ENCODE peak calls at places on chromosomes 11 and 22, in four cellular contexts. G is HepG2, W is HCT116, Y is SK-N-SH. E is an unnamed sample.
A peak's percentile ranks its signal among the peaks of the same experiment; 100 is the strongest.

GRCh38 chr22:19530751-19531150 is 6.5 kb upstream of the CLDN5 start:
- DNase-seq in W (no peak), Y (no peak), G (no peak), E (no peak)

GRCh38 chr11:58744988-58745704 is 13.4 kb upstream of the GLYAT start:
- DNase-seq in W (no peak), Y (no peak), G (no peak), E (no peak)

GRCh38 chr11:116199182-116199581 is 573.6 kb downstream of the BUD13 start:
- DNase-seq in Y (peak; percentile 87), G (no peak), W (no peak), E (no peak)

GRCh38 chr22:34105461-34106062 is 185.3 kb upstream of the LARGE1 start:
- DNase-seq in W (no peak), Y (peak; percentile 40), G (peak; percentile 31), E (no peak)

GRCh38 chr11:27161071-27161470 is 120.5 kb downstream of the BBOX1 start:
- DNase-seq in Y (no peak), W (no peak), G (no peak), E (no peak)

GRCh38 chr22:39543095-39543494 is 10.5 kb upstream of the RPS19BP1 start:
- DNase-seq in G (no peak), W (no peak), Y (peak; percentile 72), E (peak; percentile 67)

GRCh38 chr11:31810779-31811647 is at the start of gene PAX6:
- DNase-seq in Y (peak; percentile 60), W (peak; percentile 21), G (peak; percentile 51), E (peak; percentile 87)

GRCh38 chr11:134564472-134565200 is 152.6 kb upstream of the B3GAT1 start:
- DNase-seq in Y (no peak), G (no peak), W (no peak), E (no peak)

GRCh38 chr11:17481905-17482304 is 5.3 kb upstream of the ABCC8 start:
- DNase-seq in G (no peak), W (no peak), Y (no peak), E (no peak)

GRCh38 chr22:32802291-32802826 is 854 bp downstream of the TIMP3 start:
- DNase-seq in G (no peak), W (no peak), Y (no peak), E (no peak)

GRCh38 chr11:78039919-78040671 is 17.0 kb upstream of the KCTD14 start:
- DNase-seq in Y (peak; percentile 84), W (no peak), G (peak; percentile 67), E (peak; percentile 82)

GRCh38 chr11:30914143-30914762 is 328.1 kb upstream of the MPPED2 start:
- DNase-seq in W (peak; percentile 15), G (peak; percentile 16), Y (peak; percentile 62), E (peak; percentile 6)

GRCh38 chr22:27462190-27462589 is 339.4 kb downstream of the MN1 start:
- DNase-seq in W (no peak), G (peak; percentile 29), Y (peak; percentile 31), E (no peak)

GRCh38 chr22:46731246-46732040 is 6.6 kb downstream of the CERK start:
- DNase-seq in G (peak; percentile 78), W (no peak), Y (peak; percentile 50), E (no peak)

GRCh38 chr22:28923826-28924732 is 40.7 kb downstream of the ZNRF3 start:
- DNase-seq in G (peak; percentile 98), Y (peak; percentile 80), W (peak; percentile 55), E (no peak)

GRCh38 chr22:19524170-19525115 is at the start of gene CLDN5:
- DNase-seq in G (no peak), W (no peak), Y (peak; percentile 89), E (peak; percentile 56)

GRCh38 chr22:29569011-29569678 is 11.8 kb downstream of the NIPSNAP1 start:
- DNase-seq in Y (no peak), G (peak; percentile 65), W (no peak), E (peak; percentile 78)

GRCh38 chr11:29438815-29439214 is 578.0 kb downstream of the KCNA4 start:
- DNase-seq in G (no peak), W (no peak), Y (no peak), E (no peak)

GRCh38 chr11:2100361-2101170 is 38.6 kb downstream of the IGF2 start:
- DNase-seq in Y (peak; percentile 53), G (no peak), W (no peak), E (peak; percentile 49)

GRCh38 chr22:41672780-41673509 is 15.7 kb downstream of the SNU13 start:
- DNase-seq in W (no peak), Y (no peak), G (no peak), E (peak; percentile 17)

GRCh38 chr11:61603667-61604066 is 22.8 kb upstream of the SYT7 start:
- DNase-seq in G (no peak), W (no peak), Y (no peak), E (no peak)

GRCh38 chr11:126956664-126957063 is 43.9 kb downstream of the KIRREL3 start:
- DNase-seq in Y (no peak), W (no peak), G (no peak), E (no peak)

GRCh38 chr11:48109046-48109666 is 107.5 kb upstream of the OR4B1 start:
- DNase-seq in G (peak; percentile 25), W (peak; percentile 37), Y (no peak), E (peak; percentile 56)

GRCh38 chr11:44894217-44894617 is 56.5 kb downstream of the TP53I11 start:
- DNase-seq in G (peak; percentile 24), Y (peak; percentile 86), W (peak; percentile 40), E (peak; percentile 85)

GRCh38 chr11:77879218-77879617 is 58.3 kb downstream of the AAMDC start:
- DNase-seq in G (no peak), Y (no peak), W (no peak), E (no peak)

GRCh38 chr11:110409174-110409573 is 20.6 kb upstream of the FDX1 start:
- DNase-seq in Y (no peak), G (no peak), W (no peak), E (no peak)

GRCh38 chr11:12994476-12994875 is 14.6 kb upstream of the RASSF10 start:
- DNase-seq in W (no peak), G (no peak), Y (no peak), E (peak; percentile 45)

GRCh38 chr11:115920087-115920461 is 415.9 kb upstream of the CADM1 start:
- DNase-seq in W (no peak), Y (no peak), G (no peak), E (no peak)

GRCh38 chr11:64485077-64485476 is 105.9 kb upstream of the SLC22A12 start:
- DNase-seq in Y (no peak), W (no peak), G (no peak), E (no peak)

GRCh38 chr22:43901976-43902643 is 10.3 kb upstream of the PNPLA5 start:
- DNase-seq in G (no peak), Y (no peak), W (no peak), E (no peak)
- TF ChIP-seq ELF1 in G (no peak), Y (no peak), W (no peak), E (no peak)

GRCh38 chr11:76510060-76511047 is 65.5 kb downstream of the EMSY start:
- DNase-seq in Y (no peak), G (no peak), W (no peak), E (no peak)

GRCh38 chr11:76513654-76514034 is 68.8 kb downstream of the EMSY start:
- DNase-seq in G (no peak), W (no peak), Y (no peak), E (no peak)

GRCh38 chr11:76515494-76515893 is 70.7 kb downstream of the EMSY start:
- DNase-seq in W (no peak), G (no peak), Y (no peak), E (no peak)

GRCh38 chr11:76512851-76513653 is 68.2 kb downstream of the EMSY start:
- DNase-seq in G (no peak), Y (peak; percentile 13), W (peak; percentile 16), E (no peak)
- TF ChIP-seq ELF1 in G (no peak), Y (no peak), W (no peak), E (no peak)

GRCh38 chr11:57396744-57397143 is 6.3 kb upstream of the PRG2 start:
- DNase-seq in W (no peak), Y (no peak), G (no peak), E (no peak)
- TF ChIP-seq ELF1 in W (no peak), Y (no peak), G (no peak), E (no peak)

GRCh38 chr22:38115423-38116205 is 5.1 kb upstream of the BAIAP2L2 start:
- DNase-seq in W (no peak), G (no peak), Y (no peak), E (no peak)
- TF ChIP-seq ELF1 in W (no peak), G (no peak), Y (no peak), E (no peak)

GRCh38 chr11:95143106-95143681 is 53.5 kb downstream of the ENDOD1 start:
- DNase-seq in G (no peak), Y (no peak), W (no peak), E (no peak)
- TF ChIP-seq ELF1 in G (no peak), Y (no peak), W (no peak), E (no peak)

GRCh38 chr22:23834406-23834805 is 4.4 kb downstream of the DERL3 start:
- DNase-seq in W (no peak), G (no peak), Y (peak; percentile 8), E (no peak)

GRCh38 chr22:23831781-23832180 is 7.0 kb downstream of the DERL3 start:
- DNase-seq in Y (peak; percentile 20), W (no peak), G (no peak), E (no peak)

GRCh38 chr22:23833911-23834317 is 4.9 kb downstream of the DERL3 start:
- DNase-seq in Y (peak; percentile 15), W (no peak), G (no peak), E (no peak)

GRCh38 chr22:23832226-23833016 is 6.4 kb downstream of the DERL3 start:
- DNase-seq in G (no peak), W (no peak), Y (peak; percentile 69), E (no peak)

DNA sequence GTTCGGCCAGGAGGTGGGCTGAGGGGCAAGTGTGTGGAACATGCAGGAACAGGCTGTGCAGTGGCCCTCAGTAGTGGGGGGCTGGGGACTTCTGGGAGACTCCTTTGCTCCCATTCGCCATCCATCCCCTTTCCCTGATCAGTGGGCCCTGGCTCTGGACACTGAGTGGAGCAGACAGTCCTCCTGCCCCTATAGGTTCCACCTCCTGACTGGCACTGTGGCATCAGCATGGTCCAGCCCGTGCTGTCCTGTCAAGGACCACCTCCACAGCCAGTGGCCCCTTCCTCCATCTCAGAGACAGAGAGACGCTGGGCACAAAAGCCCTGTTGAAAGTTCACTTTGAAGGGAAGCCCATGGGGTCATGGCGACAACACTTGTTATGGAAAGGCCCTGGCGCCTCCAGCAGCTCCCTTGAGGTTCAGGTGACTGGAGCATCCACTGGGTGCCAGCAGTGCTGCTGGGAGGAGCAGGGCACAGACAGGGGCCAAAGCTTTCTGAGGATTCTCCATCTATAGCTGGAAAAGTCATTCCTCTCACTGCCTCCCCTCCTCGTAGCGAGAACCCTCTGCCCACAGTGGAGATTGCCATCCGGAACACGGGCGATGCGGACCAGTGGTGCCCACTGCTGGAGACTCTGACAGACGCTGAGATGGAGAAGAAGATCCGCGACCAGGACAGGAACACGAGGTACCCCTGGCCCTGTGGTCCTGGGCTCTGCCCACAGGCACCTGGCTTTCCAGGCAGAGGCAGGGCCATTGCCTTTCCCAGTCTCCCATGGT is 5.6 kb downstream of the DERL3 start:
- DNase-seq in G (no peak), W (no peak), Y (peak; percentile 16), E (no peak)
- TF ChIP-seq ELF1 in G (no peak), W (no peak), Y (no peak), E (no peak)